ENCODE peak calls at places on chromosomes 5 and 9, in ten cellular contexts. A is IMR-90, B is Panc1, Z is fibroblast of mammary gland, W is sigmoid colon, C is A549, I is pancreas, F is AG10803, D is lower leg skin, V is spleen. H is an unnamed sample.

GRCh38 chr9:116646661-116647514 is 40.2 kb upstream of the TRIM32 start:
- DNase-seq in A (peak; percentile 61), B (no peak), Z (peak; percentile 67), W (no peak), C (peak; percentile 21), I (no peak), F (peak; percentile 80), D (no peak), V (no peak), H (no peak)

GRCh38 chr5:43050384-43050783 is 10.3 kb upstream of the ANXA2R start:
- DNase-seq in A (no peak), B (no peak), Z (no peak), W (no peak), C (no peak), I (no peak), F (no peak), D (no peak), V (no peak), H (no peak)

GRCh38 chr9:98494852-98495251 is 213.9 kb downstream of the GABBR2 start:
- DNase-seq in A (no peak), B (no peak), Z (no peak), W (no peak), C (no peak), I (no peak), F (no peak), D (no peak), V (no peak), H (no peak)

GRCh38 chr5:69502375-69503143 is 10.0 kb downstream of the OCLN start:
- DNase-seq in A (peak; percentile 87), B (no peak), Z (peak; percentile 94), W (no peak), C (no peak), I (no peak), F (peak; percentile 70), D (no peak), V (no peak), H (no peak)

GRCh38 chr9:128149951-128150593 is 819 bp downstream of the LCN2 start:
- DNase-seq in A (no peak), B (no peak), Z (no peak), W (no peak), C (no peak), I (no peak), F (no peak), D (no peak), V (peak; percentile 55), H (peak; percentile 44)

GRCh38 chr5:140420665-140421361 is 19.2 kb downstream of the ANKHD1 start:
- DNase-seq in A (no peak), B (no peak), Z (no peak), W (no peak), C (no peak), I (no peak), F (no peak), D (no peak), V (no peak), H (no peak)

GRCh38 chr5:73370620-73371583 is 77.7 kb downstream of the FOXD1 start:
- DNase-seq in A (peak; percentile 98), B (peak; percentile 98), Z (peak; percentile 94), W (no peak), C (peak; percentile 77), I (no peak), F (peak; percentile 89), D (no peak), V (no peak), H (no peak)

GRCh38 chr9:127897194-127897692 is 2.2 kb downstream of the ST6GALNAC6 start:
- DNase-seq in A (peak; percentile 77), B (no peak), Z (peak; percentile 86), W (peak; percentile 96), C (peak; percentile 69), I (peak; percentile 78), F (peak; percentile 72), D (peak; percentile 95), V (peak; percentile 81), H (peak; percentile 94)

GRCh38 chr9:110842169-110842568 is 173.6 kb downstream of the MUSK start:
- DNase-seq in A (no peak), B (no peak), Z (no peak), W (no peak), C (no peak), I (no peak), F (no peak), D (no peak), V (no peak), H (no peak)

GRCh38 chr9:72612449-72612848 is 91.0 kb downstream of the TMC1 start:
- DNase-seq in A (no peak), B (no peak), Z (no peak), W (no peak), C (no peak), I (no peak), F (no peak), D (no peak), V (no peak), H (no peak)

GRCh38 chr5:148125641-148126040 is 42.7 kb upstream of the SPINK14 start:
- DNase-seq in A (peak; percentile 8), B (no peak), Z (peak; percentile 28), W (no peak), C (no peak), I (no peak), F (no peak), D (no peak), V (no peak), H (no peak)

GRCh38 chr5:153066281-153066680 is 424.2 kb upstream of the GRIA1 start:
- DNase-seq in A (no peak), B (no peak), Z (no peak), W (no peak), C (no peak), I (no peak), F (no peak), D (no peak), V (no peak), H (no peak)

DNA sequence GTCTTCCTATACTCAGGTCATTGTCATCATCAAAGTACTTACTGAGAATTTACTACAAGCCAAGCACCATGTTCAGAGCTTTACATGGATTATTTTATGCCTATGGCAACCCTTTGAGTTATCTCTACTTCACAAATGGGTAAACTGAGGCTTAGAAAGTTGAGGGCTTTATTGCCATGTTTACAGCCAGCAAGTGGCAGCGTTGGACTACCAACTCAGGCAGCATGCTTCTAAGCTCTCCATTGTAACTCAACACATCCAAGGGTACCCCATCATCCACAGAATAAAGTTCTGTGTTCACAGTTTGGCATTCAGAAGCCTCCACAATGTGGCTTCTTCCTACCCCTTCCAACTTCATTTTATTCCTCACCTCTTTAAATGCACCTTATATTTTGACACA is 422.6 kb upstream of the GRIA1 start:
- DNase-seq in A (no peak), B (no peak), Z (no peak), W (no peak), C (no peak), I (no peak), F (no peak), D (no peak), V (no peak), H (no peak)
- TF ChIP-seq CTCF in A (no peak), B (no peak), Z (no peak), W (no peak), C (no peak), I (no peak), F (no peak), D (no peak), V (no peak), H (no peak)

GRCh38 chr9:114674798-114675554 is 7.0 kb downstream of the TEX48 start:
- DNase-seq in A (peak; percentile 61), B (no peak), Z (peak; percentile 55), W (no peak), C (no peak), I (no peak), F (no peak), D (no peak), V (no peak), H (no peak)
- TF ChIP-seq CTCF in A (peak; percentile 7), B (no peak), Z (no peak), W (no peak), C (no peak), I (no peak), F (no peak), D (no peak), V (no peak), H (no peak)

GRCh38 chr9:137028281-137029057 is 432 bp upstream of the ABCA2 start:
- DNase-seq in A (peak; percentile 11), B (no peak), Z (no peak), W (no peak), C (no peak), I (peak; percentile 59), F (peak; percentile 29), D (no peak), V (peak; percentile 94), H (peak; percentile 77)
- TF ChIP-seq CTCF in A (peak; percentile 40), B (peak; percentile 68), Z (peak; percentile 21), W (no peak), C (peak; percentile 66), I (no peak), F (peak; percentile 43), D (no peak), V (no peak), H (peak; percentile 29)

GRCh38 chr9:31916591-31917223 is 467.7 kb upstream of the ACO1 start:
- DNase-seq in A (no peak), B (no peak), Z (no peak), W (no peak), C (no peak), I (no peak), F (no peak), D (no peak), V (no peak), H (no peak)
- TF ChIP-seq CTCF in A (no peak), B (peak; percentile 25), Z (no peak), W (no peak), C (no peak), I (no peak), F (no peak), D (no peak), V (no peak), H (no peak)

GRCh38 chr5:180154821-180155220 is 54.2 kb downstream of the RASGEF1C start:
- DNase-seq in A (no peak), B (no peak), Z (no peak), W (peak; percentile 53), C (no peak), I (no peak), F (no peak), D (peak; percentile 70), V (no peak), H (no peak)
- TF ChIP-seq CTCF in A (no peak), B (no peak), Z (no peak), W (no peak), C (no peak), I (no peak), F (no peak), D (no peak), V (no peak), H (no peak)

GRCh38 chr5:152938630-152939029 is 533.6 kb upstream of the NMUR2 start:
- DNase-seq in A (no peak), B (no peak), Z (no peak), W (no peak), C (no peak), I (no peak), F (no peak), D (no peak), V (no peak), H (no peak)

GRCh38 chr5:152942633-152943336 is 537.7 kb upstream of the NMUR2 start:
- DNase-seq in A (no peak), B (no peak), Z (no peak), W (no peak), C (no peak), I (no peak), F (no peak), D (no peak), V (no peak), H (no peak)
- TF ChIP-seq CTCF in A (no peak), B (no peak), Z (no peak), W (no peak), C (no peak), I (no peak), F (no peak), D (no peak), V (no peak), H (no peak)

H was measured in psoas muscle.